ENCODE peak calls at places on chromosomes 11 and 22, in nine cellular contexts. K, Z, R, S, A, C, Y, Q and N are unnamed samples. For H3K9me3 and H3K4me1, the result is how much of the 10 kb centered on the place peaks cover.

GRCh38 chr22:17999851-18000250 is 24.5 kb downstream of the MICAL3 start:
- DNase-seq in K (no peak), Z (no peak), R (no peak), S (no peak), A (peak), C (peak), Y (no peak), Q (no peak), N (no peak)

GRCh38 chr11:16081756-16082531 is 274.4 kb downstream of the SOX6 start:
- DNase-seq in K (no peak), Z (peak), R (no peak), S (no peak), A (no peak), C (no peak), Y (no peak), Q (no peak), N (no peak)

GRCh38 chr11:1310772-1311468 is 1.5 kb upstream of the TOLLIP start:
- DNase-seq in K (no peak), Z (no peak), R (no peak), S (no peak), A (peak), C (no peak), Y (no peak), Q (no peak), N (no peak)

GRCh38 chr11:1043563-1044096 is 7.1 kb upstream of the MUC6 start:
- DNase-seq in K (no peak), Z (no peak), R (no peak), S (no peak), A (no peak), C (peak), Y (no peak), Q (no peak), N (peak)

GRCh38 chr11:120882237-120882636 is 141.7 kb upstream of the TBCEL start:
- DNase-seq in K (no peak), Z (no peak), R (no peak), S (no peak), A (no peak), C (no peak), Y (no peak), Q (no peak), N (no peak)

GRCh38 chr22:32991353-32992115 is 66.6 kb downstream of the SYN3 start:
- DNase-seq in K (peak), Z (no peak), R (no peak), S (no peak), A (no peak), C (no peak), Y (no peak), Q (no peak), N (peak)

GRCh38 chr11:63826471-63827190 is 12.3 kb upstream of the MARK2 start:
- DNase-seq in K (no peak), Z (no peak), R (no peak), S (no peak), A (no peak), C (no peak), Y (no peak), Q (no peak), N (no peak)

GRCh38 chr22:50032941-50033601 is 20.5 kb upstream of the IL17REL start:
- DNase-seq in K (no peak), Z (no peak), R (no peak), S (no peak), A (no peak), C (no peak), Y (no peak), Q (no peak), N (no peak)

GRCh38 chr22:31102441-31103081 is 4.8 kb downstream of the SELENOM start:
- DNase-seq in K (peak), Z (peak), R (peak), S (no peak), A (no peak), C (no peak), Y (no peak), Q (no peak), N (peak)

GRCh38 chr22:42909363-42910058 is 52.4 kb upstream of the ARFGAP3 start:
- DNase-seq in K (no peak), Z (no peak), R (no peak), S (no peak), A (no peak), C (no peak), Y (no peak), Q (no peak), N (no peak)

GRCh38 chr22:42912049-42912448 is 55.0 kb upstream of the ARFGAP3 start:
- DNase-seq in K (no peak), Z (no peak), R (no peak), S (no peak), A (no peak), C (no peak), Y (no peak), Q (no peak), N (no peak)

GRCh38 chr22:42907404-42908081 is 50.5 kb upstream of the ARFGAP3 start:
- DNase-seq in K (no peak), Z (no peak), R (no peak), S (no peak), A (no peak), C (no peak), Y (no peak), Q (no peak), N (no peak)

GRCh38 chr22:42908082-42908746 is 51.1 kb upstream of the ARFGAP3 start:
- DNase-seq in K (no peak), Z (no peak), R (no peak), S (no peak), A (no peak), C (no peak), Y (no peak), Q (no peak), N (no peak)

DNA sequence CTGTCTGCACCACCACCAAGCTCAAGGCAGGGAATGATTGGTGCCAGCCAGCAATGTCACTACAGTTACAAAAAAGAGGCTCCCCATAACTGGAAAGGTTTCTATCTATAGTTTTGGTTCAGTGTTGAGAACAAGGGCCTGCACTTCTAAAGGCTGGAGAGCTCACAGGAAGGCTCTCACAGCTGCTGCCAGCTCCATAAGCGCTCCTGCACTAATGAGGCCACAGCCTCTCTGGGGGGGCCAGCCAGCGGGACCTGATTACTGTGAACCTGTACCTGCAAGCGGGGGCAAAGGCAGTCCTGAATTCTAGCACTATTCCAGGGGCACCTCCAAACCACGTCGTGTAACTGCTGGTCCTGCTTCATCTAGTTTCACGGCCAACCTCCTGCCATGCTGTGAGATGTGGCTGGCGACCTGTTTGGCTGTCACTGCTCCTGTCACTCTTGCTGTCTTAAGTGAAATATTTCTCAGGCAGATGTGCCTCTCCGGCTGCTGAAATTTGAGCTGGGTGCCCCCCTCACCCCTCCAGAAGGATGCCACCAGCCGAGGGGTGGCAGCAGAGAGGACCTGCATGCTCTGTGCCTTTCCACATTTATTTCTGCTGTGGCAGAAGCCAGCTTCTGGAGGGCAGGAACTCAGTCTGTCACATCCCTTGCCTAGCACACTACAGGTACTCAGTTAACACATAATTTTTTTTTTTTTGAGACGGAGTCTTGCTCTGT is 53.3 kb upstream of the ARFGAP3 start:
- DNase-seq in K (no peak), Z (no peak), R (no peak), S (no peak), A (no peak), C (no peak), Y (no peak), Q (no peak), N (no peak)
- H3K4me3 ChIP-seq in K (no peak), Z (no peak), R (no peak), S (no peak), A (no peak), C (no peak), Y (no peak), Q (no peak), N (peak)

DNA sequence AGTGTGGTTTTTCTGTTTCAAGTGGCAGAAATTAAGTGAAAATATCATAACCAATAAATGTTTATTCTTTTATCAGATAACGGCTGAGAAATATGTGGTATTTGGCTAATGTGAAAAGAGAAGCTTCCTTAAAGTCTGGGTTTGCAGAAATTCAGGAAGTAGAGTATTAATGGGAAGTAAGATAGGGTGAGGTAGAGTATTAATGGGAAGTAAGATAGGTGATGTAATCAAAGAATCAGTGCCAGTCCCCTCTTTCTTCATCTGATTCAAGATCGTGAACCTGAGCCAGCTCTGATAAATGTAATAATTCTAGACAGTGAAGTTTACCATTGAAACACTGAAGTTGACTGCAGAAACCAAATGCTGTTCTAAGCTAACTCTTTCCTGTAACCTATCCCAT is 30.9 kb downstream of the TRPC6 start:
- DNase-seq in K (no peak), Z (no peak), R (no peak), S (no peak), A (no peak), C (no peak), Y (no peak), Q (no peak), N (no peak)
- H3K9me3 ChIP-seq in K (under half), Z (under half), R (under half), S (under half), A (under half), C (under half), Y (under half), Q (under half), N (under half)

GRCh38 chr11:118621898-118622375 is 14.5 kb downstream of the PHLDB1 start:
- DNase-seq in K (no peak), Z (no peak), R (no peak), S (no peak), A (no peak), C (no peak), Y (no peak), Q (no peak), N (no peak)
- H3K4me1 ChIP-seq in K (under half), Z (half or more), R (half or more), S (under half), A (under half), C (under half), Y (under half), Q (half or more), N (half or more)

GRCh38 chr11:114773541-114774338 is 95.4 kb downstream of the NXPE2 start:
- DNase-seq in K (no peak), Z (no peak), R (no peak), S (no peak), A (peak), C (no peak), Y (no peak), Q (no peak), N (no peak)
- H3K4me3 ChIP-seq in K (no peak), Z (no peak), R (no peak), S (no peak), A (peak), C (no peak), Y (no peak), Q (no peak), N (no peak)

GRCh38 chr11:27754035-27755017 is 54.1 kb upstream of the BDNF start:
- DNase-seq in K (no peak), Z (no peak), R (no peak), S (no peak), A (no peak), C (no peak), Y (no peak), Q (no peak), N (no peak)
- H3K9me3 ChIP-seq in K (under half), Z (under half), R (under half), S (under half), A (under half), C (under half), Y (under half), Q (under half), N (under half)

DNA sequence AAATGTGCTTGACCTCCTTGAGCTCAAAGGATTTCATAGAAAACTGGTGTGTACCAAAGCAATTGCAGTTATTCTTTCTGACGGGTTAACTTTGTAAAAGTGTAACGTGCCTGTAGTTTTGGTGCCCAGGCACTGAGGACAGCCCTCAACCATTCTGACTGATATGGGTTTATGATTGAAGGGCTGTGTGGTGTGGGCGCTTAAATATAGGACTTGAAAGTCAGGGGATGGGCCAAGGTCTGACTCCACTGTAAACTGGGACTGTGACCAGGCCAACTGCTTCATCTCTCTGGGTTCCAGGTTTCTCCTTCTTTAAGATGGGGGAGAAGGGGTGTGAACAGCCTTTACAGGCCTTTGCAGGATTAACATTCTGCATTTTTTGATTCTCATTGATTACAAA is 191.1 kb upstream of the ARHGAP20 start:
- DNase-seq in K (no peak), Z (no peak), R (no peak), S (no peak), A (no peak), C (no peak), Y (no peak), Q (no peak), N (no peak)
- H3K4me1 ChIP-seq in K (under half), Z (under half), R (under half), S (under half), A (under half), C (under half), Y (under half), Q (under half), N (under half)

DNA sequence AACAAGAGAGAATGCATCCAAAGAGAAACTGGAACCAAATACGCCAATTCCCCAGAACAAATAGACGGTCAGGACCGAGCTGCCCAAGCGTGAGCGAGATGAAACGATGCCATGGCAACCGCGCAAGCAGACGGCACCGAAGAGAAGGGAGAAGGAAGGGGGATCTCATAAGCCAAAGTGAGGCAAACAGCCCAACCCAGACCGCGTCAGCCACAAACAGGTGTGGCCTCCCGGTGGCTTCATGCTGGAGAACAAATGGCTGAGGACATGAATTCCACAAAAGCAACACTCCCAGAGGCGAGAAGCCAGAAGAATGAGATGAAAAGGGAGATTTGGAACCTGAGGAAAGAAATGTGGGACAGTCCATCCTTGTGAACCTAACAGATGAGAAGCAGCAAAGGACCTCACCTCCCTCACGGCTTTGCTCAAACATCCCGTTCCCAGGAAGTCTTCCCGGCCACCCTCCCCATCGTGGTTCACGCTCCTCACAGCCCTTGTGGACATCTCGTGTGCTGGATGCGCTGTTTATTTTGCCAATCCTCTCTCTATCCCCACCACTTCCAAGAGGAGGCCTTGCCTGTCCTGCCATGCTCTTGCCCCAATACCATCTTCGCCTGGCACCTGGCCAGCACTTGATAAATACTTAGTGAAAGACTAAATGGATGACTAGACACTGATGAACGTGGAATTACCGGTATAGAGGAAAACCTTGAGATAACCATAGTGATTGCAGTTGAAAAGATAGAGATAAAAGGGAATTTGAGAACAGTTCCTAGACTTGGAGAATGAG is 89.2 kb upstream of the RTL6 start:
- DNase-seq in K (no peak), Z (no peak), R (peak), S (no peak), A (peak), C (no peak), Y (no peak), Q (no peak), N (peak)
- H3K4me3 ChIP-seq in K (no peak), Z (no peak), R (no peak), S (no peak), A (no peak), C (no peak), Y (no peak), Q (no peak), N (no peak)

DNA sequence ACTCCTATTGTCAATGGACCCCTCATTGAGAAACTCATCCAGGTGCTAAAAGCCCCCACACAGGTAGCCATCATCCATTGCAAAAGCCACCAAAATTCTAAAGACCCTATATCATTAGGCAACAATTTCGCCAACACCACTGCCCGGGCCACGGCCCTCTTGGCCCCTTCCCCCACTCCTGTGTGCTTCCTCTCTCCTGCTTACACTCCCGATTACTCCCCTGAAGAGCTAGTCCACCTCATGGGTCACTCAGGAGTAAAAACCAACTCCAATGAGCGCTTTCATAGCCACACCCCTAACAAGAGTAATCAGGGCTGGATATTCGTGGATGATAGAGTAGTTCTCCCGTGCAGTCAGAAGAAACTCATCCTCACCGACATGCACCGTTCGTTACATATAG is 8.9 kb upstream of the OR56A3 start:
- DNase-seq in K (no peak), Z (no peak), R (no peak), S (no peak), A (no peak), C (no peak), Y (no peak), Q (no peak), N (no peak)
- H3K9me3 ChIP-seq in K (under half), Z (under half), R (under half), S (under half), A (under half), C (under half), Y (under half), Q (under half), N (under half)